ENCODE peak calls at places on chromosomes 12 and 14, in five cellular contexts. Y is lower lobe of right lung, B is adrenal gland, R is substantia nigra, S is aorta. X is an unnamed sample.
A peak's percentile ranks its signal among the peaks of the same experiment; 100 is the strongest.

GRCh38 chr12:46292754-46293402 is 24.0 kb upstream of the SLC38A1 start:
- DNase-seq in Y (no peak), B (no peak), R (no peak), S (no peak), X (no peak)

GRCh38 chr14:74804219-74804825 is 41.2 kb downstream of the YLPM1 start:
- DNase-seq in Y (no peak), B (peak; percentile 42), R (no peak), S (no peak), X (no peak)

GRCh38 chr12:103865151-103865730 is 24.2 kb upstream of the NT5DC3 start:
- DNase-seq in Y (no peak), B (no peak), R (no peak), S (no peak), X (no peak)

GRCh38 chr14:59868021-59868420 is 2.6 kb downstream of the RTN1 start:
- DNase-seq in Y (no peak), B (no peak), R (no peak), S (no peak), X (no peak)

GRCh38 chr12:30613119-30613830 is 82.4 kb downstream of the IPO8 start:
- DNase-seq in Y (no peak), B (no peak), R (no peak), S (no peak), X (no peak)

GRCh38 chr12:41225179-41225578 is 37.1 kb downstream of the PDZRN4 start:
- DNase-seq in Y (no peak), B (no peak), R (no peak), S (no peak), X (no peak)

GRCh38 chr12:98002887-98003493 is 512.4 kb upstream of the TMPO start:
- DNase-seq in Y (no peak), B (peak; percentile 16), R (no peak), S (peak; percentile 44), X (no peak)

GRCh38 chr12:53049582-53050318 is at the start of gene TNS2:
- DNase-seq in Y (peak; percentile 88), B (peak; percentile 87), R (no peak), S (peak; percentile 87), X (peak; percentile 89)

GRCh38 chr12:104407922-104408321 is 48.8 kb upstream of the CHST11 start:
- DNase-seq in Y (no peak), B (no peak), R (no peak), S (no peak), X (no peak)

GRCh38 chr14:22821193-22822016 is 6.2 kb upstream of the SLC7A7 start:
- DNase-seq in Y (no peak), B (no peak), R (no peak), S (no peak), X (no peak)

GRCh38 chr12:49627752-49628360 is 4.5 kb downstream of the PRPF40B start:
- DNase-seq in Y (no peak), B (no peak), R (no peak), S (no peak), X (no peak)

GRCh38 chr14:41062826-41063225 is 543.9 kb upstream of the LRFN5 start:
- DNase-seq in Y (no peak), B (no peak), R (no peak), S (no peak), X (no peak)

GRCh38 chr12:125892276-125892675 is 827.0 kb downstream of the AACS start:
- DNase-seq in Y (no peak), B (no peak), R (no peak), S (no peak), X (no peak)

GRCh38 chr12:25254271-25254880 is 3.6 kb upstream of the KRAS start:
- DNase-seq in Y (no peak), B (no peak), R (no peak), S (no peak), X (no peak)

GRCh38 chr12:123160801-123161487 is 10.1 kb upstream of the PITPNM2 start:
- DNase-seq in Y (no peak), B (peak; percentile 59), R (no peak), S (no peak), X (no peak)

GRCh38 chr12:115451785-115452736 is 768.1 kb upstream of the TBX3 start:
- DNase-seq in Y (peak; percentile 48), B (peak; percentile 65), R (no peak), S (no peak), X (peak; percentile 41)

GRCh38 chr14:94620597-94620996 is 8.4 kb downstream of the SERPINA3 start:
- DNase-seq in Y (no peak), B (no peak), R (no peak), S (no peak), X (no peak)

GRCh38 chr14:65421201-65421981 is 8.9 kb downstream of the FUT8 start:
- DNase-seq in Y (no peak), B (no peak), R (no peak), S (no peak), X (no peak)

GRCh38 chr14:102525213-102526143 is 15.9 kb upstream of the ANKRD9 start:
- DNase-seq in Y (no peak), B (peak; percentile 55), R (no peak), S (no peak), X (peak; percentile 25)

GRCh38 chr14:77580964-77581505 is 35.4 kb downstream of the SPTLC2 start:
- DNase-seq in Y (no peak), B (no peak), R (no peak), S (no peak), X (no peak)

GRCh38 chr12:116539361-116539771 is 19.8 kb upstream of the MAP1LC3B2 start:
- DNase-seq in Y (no peak), B (no peak), R (no peak), S (no peak), X (no peak)

GRCh38 chr12:90829044-90829443 is 125.9 kb downstream of the CCER1 start:
- DNase-seq in Y (no peak), B (no peak), R (no peak), S (no peak), X (no peak)

GRCh38 chr12:59357811-59358210 is 238.0 kb upstream of the SLC16A7 start:
- DNase-seq in Y (no peak), B (no peak), R (no peak), S (no peak), X (no peak)

GRCh38 chr12:71556881-71557280 is 106.8 kb downstream of the ZFC3H1 start:
- DNase-seq in Y (no peak), B (no peak), R (no peak), S (no peak), X (no peak)

GRCh38 chr12:122981036-122981471 is 573 bp downstream of the ARL6IP4 start:
- DNase-seq in Y (no peak), B (no peak), R (no peak), S (no peak), X (no peak)

GRCh38 chr14:34539407-34540180 is at the start of gene EAPP:
- DNase-seq in Y (peak; percentile 100), B (peak; percentile 98), R (no peak), S (peak; percentile 99), X (peak; percentile 99)

GRCh38 chr12:55716582-55717396 is 943 bp downstream of the BLOC1S1 start:
- DNase-seq in Y (no peak), B (no peak), R (no peak), S (peak; percentile 42), X (peak; percentile 17)

GRCh38 chr14:23638414-23639047 is 2.4 kb downstream of the DHRS2 start:
- DNase-seq in Y (no peak), B (no peak), R (no peak), S (no peak), X (no peak)

GRCh38 chr12:123151679-123152454 is 977 bp upstream of the PITPNM2 start:
- DNase-seq in Y (no peak), B (no peak), R (no peak), S (no peak), X (no peak)

GRCh38 chr14:22841769-22842168 is 5.4 kb downstream of the MMP14 start:
- DNase-seq in Y (peak; percentile 15), B (no peak), R (no peak), S (no peak), X (no peak)

GRCh38 chr14:103110681-103111296 is 12.5 kb upstream of the TNFAIP2 start:
- DNase-seq in Y (no peak), B (no peak), R (no peak), S (no peak), X (no peak)

DNA sequence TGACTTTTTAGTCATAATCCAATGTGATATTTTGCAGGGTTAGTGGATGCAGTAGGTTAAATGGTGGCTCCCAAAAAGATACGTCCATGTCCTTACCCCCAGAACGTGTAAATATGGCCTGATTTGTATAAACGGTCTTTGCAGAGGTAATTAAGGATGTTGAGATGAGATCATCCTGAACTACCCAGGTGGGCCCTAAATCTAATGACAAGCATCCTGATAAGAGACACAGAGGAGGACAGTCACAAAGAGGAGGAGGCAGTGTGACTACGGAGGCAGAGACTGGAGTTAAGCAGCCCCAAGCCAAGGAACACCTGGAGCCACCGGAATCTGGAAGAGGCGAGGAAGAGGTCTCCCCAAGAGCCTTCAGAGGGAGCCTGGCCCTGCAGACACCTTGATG is 293.4 kb downstream of the ZFP36L1 start:
- DNase-seq in Y (no peak), B (no peak), R (no peak), S (no peak), X (no peak)
- H3K27ac ChIP-seq in Y (no peak overlapping the region), B (no peak overlapping the region), R (no peak overlapping the region), S (no peak overlapping the region), X (no peak overlapping the region)

GRCh38 chr12:92394895-92395294 is 249.2 kb upstream of the BTG1 start:
- DNase-seq in Y (no peak), B (no peak), R (no peak), S (no peak), X (no peak)

GRCh38 chr12:92395322-92395721 is 249.7 kb upstream of the BTG1 start:
- DNase-seq in Y (no peak), B (no peak), R (no peak), S (no peak), X (no peak)

GRCh38 chr12:92398565-92399309 is 253.1 kb upstream of the BTG1 start:
- DNase-seq in Y (no peak), B (no peak), R (no peak), S (no peak), X (no peak)

GRCh38 chr12:92393504-92393903 is 247.9 kb upstream of the BTG1 start:
- DNase-seq in Y (no peak), B (no peak), R (no peak), S (no peak), X (no peak)

GRCh38 chr12:92396647-92397258 is 251.1 kb upstream of the BTG1 start:
- DNase-seq in Y (no peak), B (peak; percentile 33), R (no peak), S (no peak), X (no peak)
- H3K27ac ChIP-seq in Y (no peak overlapping the region), B (peak overlapping the region; percentile 20), R (no peak overlapping the region), S (no peak overlapping the region), X (no peak overlapping the region)

GRCh38 chr12:109932878-109933503 is 32.9 kb downstream of the TCHP start:
- DNase-seq in Y (peak; percentile 55), B (peak; percentile 58), R (no peak), S (peak; percentile 58), X (no peak)
- H3K27ac ChIP-seq in Y (peak overlapping the region; percentile 37), B (peak overlapping the region; percentile 58), R (peak overlapping the region; percentile 52), S (no peak overlapping the region), X (no peak overlapping the region)

GRCh38 chr14:52349731-52350130 is 35.6 kb downstream of the PTGER2 start:
- DNase-seq in Y (no peak), B (no peak), R (no peak), S (no peak), X (no peak)

GRCh38 chr14:52351561-52352491 is 37.7 kb downstream of the PTGER2 start:
- DNase-seq in Y (no peak), B (no peak), R (no peak), S (no peak), X (no peak)

GRCh38 chr14:52352546-52352945 is 38.4 kb downstream of the PTGER2 start:
- DNase-seq in Y (no peak), B (no peak), R (no peak), S (no peak), X (no peak)

GRCh38 chr14:52350445-52350844 is 36.3 kb downstream of the PTGER2 start:
- DNase-seq in Y (no peak), B (no peak), R (no peak), S (no peak), X (no peak)

GRCh38 chr14:52351191-52351560 is 37.1 kb downstream of the PTGER2 start:
- DNase-seq in Y (no peak), B (no peak), R (no peak), S (no peak), X (no peak)
- H3K27ac ChIP-seq in Y (no peak overlapping the region), B (peak overlapping the region; percentile 48), R (no peak overlapping the region), S (no peak overlapping the region), X (no peak overlapping the region)

X was measured in psoas muscle.